ENCODE peak calls at places on chromosomes 6 and 20, in ten cellular contexts. D, T, Q, Y, B, Z, A, X, M and I are unnamed samples.

GRCh38 chr20:12152996-12153395 is 235.3 kb downstream of the BTBD3 start:
- DNase-seq in X (no peak), Y (no peak), T (no peak), Q (no peak), B (no peak), M (no peak), A (no peak), Z (no peak), D (no peak), I (no peak)

GRCh38 chr6:118325220-118325860 is 222.8 kb upstream of the PLN start:
- DNase-seq in D (no peak), T (no peak), Q (peak; percentile 29), Y (no peak), X (no peak), B (peak; percentile 29), A (no peak), M (no peak), Z (no peak), I (no peak)

GRCh38 chr20:61373055-61373399 is 121.0 kb downstream of the CDH4 start:
- DNase-seq in B (no peak), T (no peak), D (no peak), Q (no peak), A (no peak), X (no peak), Z (no peak), Y (no peak), M (no peak), I (no peak)

GRCh38 chr6:3723966-3724365 is 27.5 kb downstream of the PXDC1 start:
- DNase-seq in Z (no peak), X (no peak), A (no peak), D (no peak), Y (no peak), T (no peak), Q (no peak), M (no peak), B (no peak), I (no peak)

GRCh38 chr6:69601132-69601531 is 195.7 kb downstream of the LMBRD1 start:
- DNase-seq in Z (no peak), M (peak; percentile 30), T (no peak), B (no peak), X (no peak), Y (no peak), A (no peak), Q (no peak), D (no peak), I (no peak)

GRCh38 chr20:25042531-25043498 is 15.1 kb downstream of the ACSS1 start:
- DNase-seq in T (no peak), Y (peak; percentile 41), B (peak; percentile 78), A (no peak), M (no peak), D (peak; percentile 74), X (peak; percentile 76), Z (no peak), Q (peak; percentile 70), I (no peak)

GRCh38 chr6:45864651-45865050 is 151.0 kb downstream of the CLIC5 start:
- DNase-seq in D (no peak), B (no peak), M (no peak), Z (no peak), Y (no peak), T (no peak), Q (no peak), X (no peak), A (no peak), I (no peak)

GRCh38 chr6:53793318-53793975 is 1.4 kb upstream of the LRRC1 start:
- DNase-seq in Y (no peak), D (peak; percentile 58), M (peak; percentile 49), A (no peak), B (peak; percentile 40), Q (no peak), T (no peak), Z (no peak), X (peak; percentile 65), I (no peak)

GRCh38 chr6:52352239-52353008 is 9.5 kb upstream of the PAQR8 start:
- DNase-seq in Q (no peak), D (no peak), Y (no peak), Z (no peak), B (no peak), A (peak; percentile 88), T (peak; percentile 98), X (peak; percentile 46), M (peak; percentile 54), I (peak; percentile 87)

GRCh38 chr6:129844118-129844891 is 16.8 kb downstream of the TMEM244 start:
- DNase-seq in M (no peak), Q (no peak), T (peak; percentile 87), D (no peak), Y (no peak), Z (peak; percentile 50), X (no peak), A (no peak), B (no peak), I (no peak)

GRCh38 chr20:38729767-38730166 is 5.5 kb downstream of the SLC32A1 start:
- DNase-seq in X (no peak), T (no peak), Y (no peak), A (no peak), M (no peak), B (no peak), D (no peak), Z (no peak), Q (no peak), I (no peak)

GRCh38 chr6:68317366-68317765 is 317.7 kb upstream of the ADGRB3 start:
- DNase-seq in Q (no peak), B (no peak), Z (no peak), T (no peak), A (no peak), D (no peak), Y (no peak), M (no peak), X (no peak), I (no peak)

GRCh38 chr6:116971959-116972358 is 94.9 kb downstream of the RFX6 start:
- DNase-seq in D (no peak), T (peak; percentile 3), X (peak; percentile 81), A (no peak), M (peak; percentile 76), B (peak; percentile 18), Y (no peak), Q (no peak), Z (peak; percentile 27), I (no peak)

GRCh38 chr6:57315851-57316250 is 1.6 kb upstream of the PRIM2 start:
- DNase-seq in Z (no peak), X (peak; percentile 31), B (no peak), Y (no peak), A (no peak), Q (no peak), D (no peak), T (no peak), M (no peak), I (no peak)

GRCh38 chr6:72623808-72624207 is 1.9 kb downstream of the KCNQ5 start:
- DNase-seq in Q (no peak), A (no peak), D (no peak), Z (no peak), T (no peak), M (no peak), B (no peak), Y (no peak), X (peak; percentile 73), I (no peak)

GRCh38 chr20:58228103-58228483 is 360 bp downstream of the ANKRD60 start:
- DNase-seq in Q (no peak), Y (no peak), T (no peak), B (no peak), D (no peak), M (no peak), X (no peak), A (no peak), Z (no peak), I (no peak)

GRCh38 chr6:50842861-50843384 is 24.3 kb downstream of the TFAP2B start:
- DNase-seq in M (no peak), D (no peak), Q (no peak), T (no peak), Y (no peak), A (no peak), X (no peak), B (no peak), Z (no peak), I (no peak)

GRCh38 chr20:33814238-33814712 is 3.1 kb downstream of the CHMP4B start:
- DNase-seq in B (no peak), Z (no peak), D (no peak), M (no peak), T (no peak), A (no peak), Y (no peak), Q (no peak), X (no peak), I (no peak)

GRCh38 chr6:56856036-56856580 is 98.8 kb upstream of the BEND6 start:
- DNase-seq in Q (no peak), B (no peak), X (no peak), Z (no peak), A (no peak), D (no peak), Y (no peak), M (no peak), T (no peak), I (no peak)

GRCh38 chr6:127606131-127606562 is 29.2 kb downstream of the C6orf58 start:
- DNase-seq in T (peak; percentile 11), D (no peak), M (no peak), B (no peak), Q (no peak), Z (peak; percentile 13), Y (no peak), X (peak; percentile 42), A (peak; percentile 1), I (peak; percentile 2)

GRCh38 chr6:129575378-129576118 is 134.4 kb downstream of the ARHGAP18 start:
- DNase-seq in T (peak; percentile 42), Z (peak; percentile 6), D (no peak), Q (no peak), Y (no peak), A (no peak), X (peak; percentile 74), M (no peak), B (no peak), I (peak; percentile 49)